ENCODE peak calls at places on chromosomes 1 and 21, in nine cellular contexts. J is stimulated activated CD4-positive, alpha-beta T cell treated with anti-CD3 and anti-CD28 coated beads, Interleukin-4, amount 100 ng/mL, for 24 hours; I is AG08396; Z is cardiac fibroblast; C is glomerular endothelial cell; S is pancreas; T is right cardiac atrium; O is hippocampal formation; Q is lung. P is an unnamed sample.

GRCh38 chr1:118862755-118863154 is 125.4 kb downstream of the TBX15 start:
- DNase-seq in J (no peak), I (no peak), Z (no peak), C (no peak), S (no peak), T (no peak), O (no peak), Q (no peak), P (no peak)

GRCh38 chr1:203839081-203839480 is 22.3 kb upstream of the SNRPE start:
- DNase-seq in J (no peak), I (no peak), Z (peak; percentile 92), C (no peak), S (no peak), T (no peak), O (no peak), Q (no peak), P (peak; percentile 29)

GRCh38 chr21:31293986-31294385 is 50.1 kb downstream of the TIAM1 start:
- DNase-seq in J (peak; percentile 82), I (peak; percentile 52), Z (peak; percentile 93), C (peak; percentile 20), S (no peak), T (no peak), O (no peak), Q (no peak), P (no peak)

GRCh38 chr21:44375281-44375651 is 21.8 kb downstream of the TRPM2 start:
- DNase-seq in J (no peak), I (no peak), Z (no peak), C (no peak), S (no peak), T (no peak), O (no peak), Q (peak; percentile 46), P (no peak)

GRCh38 chr1:113416515-113416914 is 26.2 kb downstream of the MAGI3 start:
- DNase-seq in J (no peak), I (no peak), Z (no peak), C (no peak), S (no peak), T (no peak), O (no peak), Q (no peak), P (no peak)

GRCh38 chr1:100005424-100005823 is 35.6 kb downstream of the SLC35A3 start:
- DNase-seq in J (no peak), I (no peak), Z (no peak), C (no peak), S (no peak), T (no peak), O (no peak), Q (no peak), P (no peak)

GRCh38 chr1:67686272-67687197 is 1.5 kb downstream of the GADD45A start:
- DNase-seq in J (peak; percentile 63), I (peak; percentile 88), Z (peak; percentile 98), C (no peak), S (peak; percentile 73), T (peak; percentile 90), O (peak; percentile 45), Q (peak; percentile 71), P (peak; percentile 96)

GRCh38 chr1:19096036-19096833 is 113.8 kb downstream of the UBR4 start:
- DNase-seq in J (no peak), I (peak; percentile 43), Z (peak; percentile 41), C (no peak), S (peak; percentile 50), T (peak; percentile 74), O (peak; percentile 27), Q (peak; percentile 48), P (peak; percentile 37)

GRCh38 chr1:203627819-203628184 is 1.2 kb downstream of the ATP2B4 start:
- DNase-seq in J (peak; percentile 45), I (peak; percentile 50), Z (peak; percentile 65), C (no peak), S (no peak), T (no peak), O (no peak), Q (peak; percentile 38), P (peak; percentile 26)

GRCh38 chr21:39377444-39378050 is 28.7 kb upstream of the HMGN1 start:
- DNase-seq in J (no peak), I (no peak), Z (peak; percentile 70), C (no peak), S (no peak), T (no peak), O (no peak), Q (no peak), P (no peak)

GRCh38 chr1:200478945-200479558 is 69.2 kb upstream of the ZNF281 start:
- DNase-seq in J (no peak), I (no peak), Z (no peak), C (no peak), S (no peak), T (no peak), O (no peak), Q (no peak), P (no peak)

GRCh38 chr1:67664048-67664447 is 21.0 kb upstream of the GADD45A start:
- DNase-seq in J (no peak), I (no peak), Z (peak; percentile 50), C (no peak), S (no peak), T (no peak), O (no peak), Q (no peak), P (no peak)

GRCh38 chr1:214362188-214362882 is 81.4 kb downstream of the SMYD2 start:
- DNase-seq in J (no peak), I (no peak), Z (peak; percentile 73), C (no peak), S (no peak), T (peak; percentile 66), O (no peak), Q (no peak), P (no peak)

GRCh38 chr1:116224111-116224510 is 112.9 kb downstream of the MAB21L3 start:
- DNase-seq in J (no peak), I (no peak), Z (no peak), C (no peak), S (no peak), T (no peak), O (no peak), Q (no peak), P (no peak)